ENCODE peak calls at places on chromosomes 2 and 18, in nine cellular contexts. R is LHCN-M2; Z is brain microvascular endothelial cell; L is HT1080; K is stimulated activated CD8-positive, alpha-beta memory T cell treated with anti-CD3 and anti-CD28 coated beads, Interleukin-7, amount 100 ng/mL, for 24 hours; Q is NCI-H2081; V is cardiac fibroblast; N is effector memory CD8-positive, alpha-beta T cell; T is GM23338. E is an unnamed sample.

GRCh38 chr2:68742638-68743037 is 8.0 kb downstream of the ARHGAP25 start:
- DNase-seq in R (no peak), Z (no peak), L (no peak), K (no peak), Q (no peak), V (no peak), N (no peak), T (no peak), E (no peak)

GRCh38 chr2:42770288-42771131 is 6.6 kb upstream of the OXER1 start:
- DNase-seq in R (peak), Z (peak), L (peak), K (no peak), Q (no peak), V (peak), N (no peak), T (peak), E (no peak)

GRCh38 chr2:102063948-102064678 is 72.4 kb downstream of the IL1R2 start:
- DNase-seq in R (peak), Z (peak), L (peak), K (no peak), Q (no peak), V (peak), N (no peak), T (peak), E (no peak)

GRCh38 chr2:43178602-43179542 is 47.5 kb downstream of the ZFP36L2 start:
- DNase-seq in R (peak), Z (peak), L (peak), K (no peak), Q (peak), V (peak), N (no peak), T (peak), E (no peak)

GRCh38 chr18:2188258-2188657 is 383.0 kb downstream of the METTL4 start:
- DNase-seq in R (no peak), Z (no peak), L (no peak), K (no peak), Q (no peak), V (no peak), N (no peak), T (no peak), E (no peak)

GRCh38 chr18:79309572-79310278 is 86.0 kb upstream of the NFATC1 start:
- DNase-seq in R (no peak), Z (no peak), L (no peak), K (no peak), Q (no peak), V (no peak), N (no peak), T (no peak), E (no peak)

GRCh38 chr2:237156131-237156856 is 70.6 kb downstream of the COPS8 start:
- DNase-seq in R (peak), Z (peak), L (peak), K (peak), Q (no peak), V (peak), N (no peak), T (no peak), E (no peak)

GRCh38 chr2:74440005-74440377 is 1.7 kb downstream of the RTKN start:
- DNase-seq in R (peak), Z (no peak), L (peak), K (no peak), Q (no peak), V (peak), N (no peak), T (peak), E (peak)

GRCh38 chr2:216596986-216597509 is 36.2 kb upstream of the IGFBP2 start:
- DNase-seq in R (no peak), Z (no peak), L (no peak), K (no peak), Q (no peak), V (peak), N (no peak), T (no peak), E (no peak)

GRCh38 chr2:39451954-39452353 is 14.9 kb upstream of the MAP4K3 start:
- DNase-seq in R (no peak), Z (no peak), L (no peak), K (no peak), Q (no peak), V (no peak), N (no peak), T (no peak), E (no peak)

GRCh38 chr2:150605664-150606063 is 118.2 kb upstream of the RND3 start:
- DNase-seq in R (no peak), Z (no peak), L (no peak), K (no peak), Q (no peak), V (no peak), N (no peak), T (no peak), E (no peak)

GRCh38 chr2:222964632-222965031 is 87.4 kb upstream of the KCNE4 start:
- DNase-seq in R (no peak), Z (no peak), L (no peak), K (no peak), Q (no peak), V (no peak), N (no peak), T (no peak), E (no peak)

GRCh38 chr18:55910328-55910727 is 322.3 kb upstream of the TCF4 start:
- DNase-seq in R (no peak), Z (no peak), L (no peak), K (no peak), Q (no peak), V (no peak), N (no peak), T (no peak), E (no peak)

GRCh38 chr18:60649816-60650215 is 277.2 kb upstream of the MC4R start:
- DNase-seq in R (no peak), Z (no peak), L (no peak), K (no peak), Q (peak), V (no peak), N (no peak), T (no peak), E (no peak)

GRCh38 chr2:231634412-231634811 is 41.7 kb downstream of the TEX44 start:
- DNase-seq in R (no peak), Z (no peak), L (no peak), K (no peak), Q (no peak), V (no peak), N (no peak), T (peak), E (no peak)

GRCh38 chr2:239440511-239440959 is 39.7 kb upstream of the HDAC4 start:
- DNase-seq in R (no peak), Z (no peak), L (no peak), K (no peak), Q (no peak), V (no peak), N (no peak), T (peak), E (peak)

GRCh38 chr2:185128331-185128730 is 530.0 kb downstream of the ZNF804A start:
- DNase-seq in R (peak), Z (no peak), L (peak), K (no peak), Q (no peak), V (no peak), N (no peak), T (no peak), E (no peak)

GRCh38 chr2:24919100-24919976 is 699 bp downstream of the ADCY3 start:
- DNase-seq in R (no peak), Z (no peak), L (no peak), K (no peak), Q (no peak), V (no peak), N (peak), T (peak), E (no peak)